ENCODE peak calls at places on chromosomes 3 and 15, in seven cellular contexts. B is mucosa of gallbladder, R is IMR-90, Y is cardiac fibroblast, H is hypothalamus, Q is right atrium auricular region, E is ovary. S is an unnamed sample.

GRCh38 chr3:158792709-158793108 is 9.1 kb upstream of the MFSD1 start:
- DNase-seq in B (no peak), R (peak; percentile 95), Y (peak; percentile 94), H (no peak), Q (no peak), E (no peak), S (no peak)

GRCh38 chr15:45732544-45733130 is 97.8 kb downstream of the SQOR start:
- DNase-seq in B (no peak), R (no peak), Y (no peak), H (no peak), Q (no peak), E (no peak), S (peak; percentile 81)

GRCh38 chr3:150960708-150961684 is 11.5 kb downstream of the CLRN1 start:
- DNase-seq in B (no peak), R (no peak), Y (no peak), H (no peak), Q (no peak), E (no peak), S (peak; percentile 75)

GRCh38 chr15:45064386-45064785 is 41.4 kb downstream of the SORD start:
- DNase-seq in B (no peak), R (peak; percentile 45), Y (peak; percentile 12), H (no peak), Q (no peak), E (no peak), S (no peak)

GRCh38 chr15:72764656-72765055 is 18.9 kb downstream of the ADPGK start:
- DNase-seq in B (no peak), R (peak; percentile 15), Y (no peak), H (no peak), Q (no peak), E (no peak), S (no peak)

GRCh38 chr15:52100807-52101206 is 11.8 kb downstream of the BCL2L10 start:
- DNase-seq in B (peak; percentile 86), R (peak; percentile 94), Y (peak; percentile 96), H (no peak), Q (peak; percentile 88), E (peak; percentile 79), S (peak; percentile 41)

GRCh38 chr15:69304176-69304533 is 5.4 kb downstream of the PAQR5 start:
- DNase-seq in B (no peak), R (peak; percentile 92), Y (peak; percentile 94), H (no peak), Q (no peak), E (no peak), S (no peak)

GRCh38 chr3:57796261-57796660 is 40.2 kb downstream of the SLMAP start:
- DNase-seq in B (no peak), R (peak; percentile 19), Y (peak; percentile 33), H (no peak), Q (no peak), E (no peak), S (no peak)

GRCh38 chr3:186839874-186840641 is 2.5 kb upstream of the ADIPOQ start:
- DNase-seq in B (no peak), R (no peak), Y (peak; percentile 16), H (no peak), Q (peak; percentile 26), E (no peak), S (peak; percentile 55)

GRCh38 chr3:95097493-95097892 is 1034.6 kb downstream of the NSUN3 start:
- DNase-seq in B (no peak), R (no peak), Y (peak; percentile 0), H (no peak), Q (no peak), E (peak; percentile 15), S (no peak)

GRCh38 chr15:66298803-66299251 is 5.5 kb downstream of the DIS3L start:
- DNase-seq in B (no peak), R (no peak), Y (no peak), H (no peak), Q (no peak), E (no peak), S (no peak)

GRCh38 chr3:147411235-147411607 is 2.1 kb downstream of the ZIC1 start:
- DNase-seq in B (no peak), R (peak; percentile 7), Y (no peak), H (no peak), Q (no peak), E (no peak), S (no peak)

GRCh38 chr3:34571714-34572113 is 773.3 kb downstream of the PDCD6IP start:
- DNase-seq in B (no peak), R (no peak), Y (no peak), H (no peak), Q (no peak), E (no peak), S (no peak)

GRCh38 chr15:37751401-37751800 is 183.0 kb upstream of the TMCO5A start:
- DNase-seq in B (no peak), R (no peak), Y (no peak), H (no peak), Q (no peak), E (no peak), S (no peak)

GRCh38 chr3:140035856-140036255 is 100.9 kb downstream of the CLSTN2 start:
- DNase-seq in B (no peak), R (no peak), Y (no peak), H (no peak), Q (no peak), E (no peak), S (no peak)

GRCh38 chr3:33074217-33075067 is 22.5 kb downstream of the GLB1 start:
- DNase-seq in B (peak; percentile 61), R (peak; percentile 72), Y (peak; percentile 82), H (no peak), Q (no peak), E (peak; percentile 56), S (peak; percentile 65)

GRCh38 chr3:178238179-178238578 is 298.1 kb upstream of the KCNMB2 start:
- DNase-seq in B (no peak), R (no peak), Y (no peak), H (no peak), Q (no peak), E (no peak), S (no peak)

GRCh38 chr3:100254168-100254777 is 6.5 kb upstream of the TBC1D23 start:
- DNase-seq in B (peak; percentile 44), R (peak; percentile 78), Y (peak; percentile 83), H (no peak), Q (peak; percentile 67), E (peak; percentile 72), S (peak; percentile 52)

GRCh38 chr15:63573533-63573932 is 23.7 kb upstream of the FBXL22 start:
- DNase-seq in B (no peak), R (peak; percentile 57), Y (no peak), H (no peak), Q (no peak), E (no peak), S (no peak)

GRCh38 chr15:99336794-99337193 is 85.5 kb downstream of the LRRC28 start:
- DNase-seq in B (no peak), R (no peak), Y (no peak), H (no peak), Q (no peak), E (no peak), S (no peak)

GRCh38 chr15:99707481-99708270 is 25.6 kb downstream of the LYSMD4 start:
- DNase-seq in B (no peak), R (peak; percentile 72), Y (peak; percentile 61), H (no peak), Q (no peak), E (no peak), S (no peak)

GRCh38 chr3:34947849-34948248 is 691.5 kb upstream of the ARPP21 start:
- DNase-seq in B (no peak), R (no peak), Y (peak; percentile 63), H (no peak), Q (no peak), E (no peak), S (no peak)

GRCh38 chr3:20040476-20041196 is 390 bp downstream of the KAT2B start:
- DNase-seq in B (peak; percentile 69), R (peak; percentile 61), Y (peak; percentile 67), H (peak; percentile 58), Q (peak; percentile 76), E (peak; percentile 83), S (peak; percentile 86)

GRCh38 chr3:192275741-192276355 is 451.5 kb downstream of the FGF12 start:
- DNase-seq in B (no peak), R (peak; percentile 14), Y (peak; percentile 59), H (no peak), Q (no peak), E (no peak), S (no peak)

S was measured in thyroid gland.